ENCODE peak calls at places on chromosomes 12 and 14, in eight cellular contexts. K, T, I, B, V, W, X and L are unnamed samples.

GRCh38 chr12:110367209-110367864 is 36.2 kb downstream of the ANAPC7 start:
- DNase-seq in K (no peak), T (no peak), I (no peak), B (no peak), V (no peak), W (no peak), X (no peak), L (no peak)

GRCh38 chr14:90837355-90837754 is 21.1 kb upstream of the TTC7B start:
- DNase-seq in K (no peak), T (no peak), I (no peak), B (no peak), V (no peak), W (no peak), X (no peak), L (no peak)

GRCh38 chr14:105878554-105878953 is 352.2 kb downstream of the TMEM121 start:
- DNase-seq in K (no peak), T (peak), I (no peak), B (no peak), V (no peak), W (no peak), X (no peak), L (no peak)

GRCh38 chr14:61298834-61299233 is 17.7 kb upstream of the TMEM30B start:
- DNase-seq in K (no peak), T (no peak), I (no peak), B (no peak), V (no peak), W (no peak), X (no peak), L (no peak)

GRCh38 chr12:26317942-26318565 is 122.7 kb downstream of the SSPN start:
- DNase-seq in K (no peak), T (no peak), I (peak), B (no peak), V (no peak), W (no peak), X (peak), L (no peak)

GRCh38 chr12:39012870-39013269 is 107.5 kb upstream of the CPNE8 start:
- DNase-seq in K (no peak), T (no peak), I (no peak), B (no peak), V (no peak), W (no peak), X (no peak), L (no peak)

GRCh38 chr12:72471806-72472205 is 199.6 kb downstream of the TRHDE start:
- DNase-seq in K (no peak), T (no peak), I (no peak), B (no peak), V (no peak), W (no peak), X (no peak), L (no peak)

GRCh38 chr14:99389171-99389826 is 91.4 kb downstream of the SETD3 start:
- DNase-seq in K (no peak), T (no peak), I (peak), B (peak), V (peak), W (no peak), X (peak), L (peak)

GRCh38 chr12:52812073-52812400 is 1.9 kb downstream of the KRT4 start:
- DNase-seq in K (no peak), T (no peak), I (no peak), B (no peak), V (no peak), W (no peak), X (no peak), L (no peak)

GRCh38 chr14:105924951-105925591 is 398.7 kb downstream of the TMEM121 start:
- DNase-seq in K (no peak), T (no peak), I (no peak), B (peak), V (no peak), W (no peak), X (no peak), L (no peak)

GRCh38 chr12:20646239-20646827 is 48.8 kb upstream of the SLCO1C1 start:
- DNase-seq in K (peak), T (no peak), I (peak), B (no peak), V (peak), W (peak), X (peak), L (no peak)

GRCh38 chr12:69108024-69108423 is 131.3 kb upstream of the CPSF6 start:
- DNase-seq in K (peak), T (no peak), I (no peak), B (no peak), V (no peak), W (no peak), X (no peak), L (no peak)

GRCh38 chr12:40107098-40107802 is 1.4 kb upstream of the SLC2A13 start:
- DNase-seq in K (peak), T (peak), I (peak), B (peak), V (peak), W (peak), X (peak), L (peak)

GRCh38 chr14:76742961-76743360 is 18.3 kb upstream of the VASH1 start:
- DNase-seq in K (no peak), T (no peak), I (no peak), B (no peak), V (no peak), W (no peak), X (no peak), L (no peak)

GRCh38 chr14:61470261-61470953 is 149.0 kb downstream of the PRKCH start:
- DNase-seq in K (no peak), T (no peak), I (no peak), B (no peak), V (peak), W (no peak), X (peak), L (no peak)